ENCODE peak calls at places on chromosomes 13 and 19, in eight cellular contexts. S, O, Z, J, C, I, E and V are unnamed samples.

GRCh38 chr13:74644239-74644638 is 510.0 kb upstream of the KLF12 start:
- DNase-seq in E (no peak), C (no peak), O (peak; percentile 18), I (no peak), S (no peak), J (no peak), Z (no peak), V (no peak)

GRCh38 chr19:36196249-36196648 is 18.2 kb downstream of the ZNF565 start:
- DNase-seq in I (no peak), Z (no peak), J (no peak), C (no peak), O (no peak), S (no peak), E (no peak), V (no peak)

GRCh38 chr19:56273563-56274117 is 1.1 kb downstream of the EDDM13 start:
- DNase-seq in S (peak; percentile 3), E (no peak), I (no peak), O (no peak), J (no peak), Z (no peak), C (no peak), V (no peak)

GRCh38 chr19:37964109-37964508 is 57.1 kb downstream of the SIPA1L3 start:
- DNase-seq in I (no peak), J (no peak), Z (no peak), O (no peak), S (no peak), C (no peak), E (no peak), V (no peak)

GRCh38 chr19:18211683-18212082 is 7.8 kb upstream of the RAB3A start:
- DNase-seq in Z (no peak), O (no peak), J (no peak), I (no peak), E (no peak), C (no peak), S (no peak), V (no peak)

GRCh38 chr19:50325310-50326100 is 3.7 kb downstream of the KCNC3 start:
- DNase-seq in O (no peak), Z (peak; percentile 94), I (peak; percentile 75), E (peak; percentile 54), C (peak; percentile 43), S (peak; percentile 86), J (peak; percentile 60), V (peak; percentile 77)

GRCh38 chr13:81051873-81052272 is 710.9 kb upstream of the SPRY2 start:
- DNase-seq in J (no peak), O (no peak), Z (peak; percentile 17), I (no peak), C (no peak), S (peak; percentile 27), E (no peak), V (no peak)

GRCh38 chr19:952680-953500 is 27.1 kb downstream of the ARID3A start:
- DNase-seq in I (no peak), S (no peak), J (no peak), C (no peak), Z (peak; percentile 52), E (peak; percentile 53), O (no peak), V (no peak)

GRCh38 chr13:33053397-33054066 is 37.3 kb downstream of the KL start:
- DNase-seq in S (no peak), C (no peak), Z (no peak), O (no peak), E (no peak), I (no peak), J (no peak), V (no peak)

GRCh38 chr13:85332595-85332994 is 466.6 kb downstream of the SLITRK6 start:
- DNase-seq in Z (no peak), J (no peak), C (no peak), S (no peak), O (no peak), I (no peak), E (no peak), V (no peak)

GRCh38 chr19:30086916-30087315 is 144.9 kb downstream of the URI1 start:
- DNase-seq in E (no peak), I (no peak), O (no peak), C (no peak), J (no peak), S (no peak), Z (no peak), V (no peak)

GRCh38 chr19:40503300-40503699 is 36.5 kb downstream of the SPTBN4 start:
- DNase-seq in I (no peak), Z (peak; percentile 30), O (no peak), S (no peak), J (no peak), E (no peak), C (no peak), V (no peak)

GRCh38 chr19:28126499-28126898 is 1086.5 kb downstream of the UQCRFS1 start:
- DNase-seq in S (no peak), C (no peak), Z (no peak), I (no peak), E (no peak), J (no peak), O (no peak), V (no peak)

GRCh38 chr13:75612354-75612753 is 23.8 kb upstream of the LMO7 start:
- DNase-seq in J (no peak), I (no peak), Z (no peak), E (no peak), C (no peak), S (no peak), O (no peak), V (no peak)

GRCh38 chr13:28636078-28636477 is 22.9 kb upstream of the POMP start:
- DNase-seq in J (no peak), O (peak; percentile 68), S (no peak), C (no peak), E (no peak), Z (no peak), I (no peak), V (no peak)

GRCh38 chr19:2326699-2327360 is 1.6 kb downstream of the LSM7 start:
- DNase-seq in O (no peak), C (no peak), J (no peak), S (no peak), Z (no peak), E (no peak), I (no peak), V (no peak)

GRCh38 chr19:6287269-6287885 is 7.6 kb upstream of the MLLT1 start:
- DNase-seq in I (no peak), J (no peak), O (no peak), S (no peak), C (no peak), E (no peak), Z (no peak), V (no peak)

GRCh38 chr13:55160911-55161310 is 1979.8 kb upstream of the PRR20A start:
- DNase-seq in I (no peak), O (no peak), E (no peak), S (no peak), C (no peak), J (no peak), Z (no peak), V (no peak)

GRCh38 chr13:93227906-93228801 is 1.5 kb downstream of the GPC6 start:
- DNase-seq in O (peak; percentile 75), C (no peak), Z (no peak), S (peak; percentile 95), J (no peak), I (no peak), E (peak; percentile 34), V (no peak)

GRCh38 chr13:51559916-51560315 is 24.3 kb upstream of the WDFY2 start:
- DNase-seq in E (no peak), I (no peak), C (no peak), Z (no peak), O (no peak), S (no peak), J (no peak), V (no peak)

GRCh38 chr13:50998326-50998725 is 88.7 kb downstream of the RNASEH2B start:
- DNase-seq in E (no peak), C (no peak), S (no peak), O (no peak), J (no peak), Z (no peak), I (no peak), V (no peak)

GRCh38 chr13:97359181-97360057 is 74.5 kb upstream of the RAP2A start:
- DNase-seq in Z (peak; percentile 94), C (peak; percentile 11), S (peak; percentile 83), I (peak; percentile 63), O (peak; percentile 49), J (no peak), E (peak; percentile 65), V (peak; percentile 64)

GRCh38 chr19:19439083-19439482 is 33.6 kb downstream of the GATAD2A start:
- DNase-seq in I (no peak), O (no peak), J (no peak), S (no peak), Z (no peak), E (no peak), C (no peak), V (no peak)

GRCh38 chr19:16449330-16449961 is 22.3 kb downstream of the EPS15L1 start:
- DNase-seq in S (no peak), J (no peak), C (no peak), I (peak; percentile 39), Z (no peak), O (no peak), E (no peak), V (peak; percentile 76)

GRCh38 chr13:113922412-113923118 is 51.3 kb downstream of the C13orf46 start:
- DNase-seq in I (no peak), E (no peak), J (no peak), Z (no peak), C (no peak), S (no peak), O (no peak), V (no peak)

GRCh38 chr13:61777902-61778301 is 362.3 kb upstream of the PCDH20 start:
- DNase-seq in O (no peak), I (no peak), C (no peak), J (no peak), E (no peak), Z (no peak), S (peak; percentile 90), V (no peak)

GRCh38 chr13:112972867-112973576 is 4.0 kb downstream of the MCF2L start:
- DNase-seq in O (no peak), Z (peak; percentile 40), I (no peak), E (no peak), S (no peak), J (no peak), C (no peak), V (no peak)

GRCh38 chr13:64723735-64724134 is 2506.4 kb downstream of the PCDH9 start:
- DNase-seq in Z (peak; percentile 39), I (no peak), J (no peak), C (no peak), E (no peak), O (peak; percentile 82), S (peak; percentile 49), V (no peak)

GRCh38 chr13:49569993-49570689 is 15.2 kb downstream of the RCBTB1 start:
- DNase-seq in I (peak; percentile 38), J (no peak), Z (peak; percentile 37), C (no peak), O (no peak), S (no peak), E (no peak), V (no peak)

GRCh38 chr19:584240-585001 is 5.3 kb upstream of the HCN2 start:
- DNase-seq in J (peak; percentile 56), I (peak; percentile 65), S (peak; percentile 83), Z (peak; percentile 49), O (no peak), E (no peak), C (peak; percentile 27), V (peak; percentile 69)

GRCh38 chr13:114129649-114130062 is 2.8 kb downstream of the RASA3 start:
- DNase-seq in Z (no peak), C (no peak), S (no peak), J (no peak), I (no peak), O (no peak), E (no peak), V (peak; percentile 50)

GRCh38 chr13:113406321-113407102 is 42.6 kb upstream of the GRTP1 start:
- DNase-seq in J (no peak), O (no peak), I (no peak), E (no peak), Z (no peak), S (no peak), C (no peak), V (no peak)

GRCh38 chr13:26929971-26930730 is 169.6 kb upstream of the GPR12 start:
- DNase-seq in Z (peak; percentile 98), E (peak; percentile 73), O (peak; percentile 22), S (peak; percentile 83), J (peak; percentile 54), C (peak; percentile 34), I (peak; percentile 38), V (peak; percentile 78)

GRCh38 chr13:112097770-112098169 is 30.8 kb downstream of the SOX1 start:
- DNase-seq in E (no peak), J (no peak), I (no peak), S (peak; percentile 92), C (no peak), Z (no peak), O (no peak), V (no peak)